ENCODE peak calls at places on chromosomes 7 and 10, in eight cellular contexts. M is kidney epithelial cell; T is CD8-positive, alpha-beta T cell; F is AML-193; J is 8988T; X is fibroblast of pulmonary artery; D is NCI-H524; N is activated CD4-positive, alpha-beta T cell treated with anti-CD3 and anti-CD28 coated beads for 24 hours. W is an unnamed sample.

GRCh38 chr7:148540041-148540738 is 50.4 kb upstream of the C7orf33 start:
- DNase-seq in J (peak; percentile 43), X (peak; percentile 56), M (peak; percentile 53), F (no peak), D (no peak), T (no peak), N (no peak), W (no peak)

GRCh38 chr7:1769286-1770200 is 99.5 kb downstream of the ELFN1 start:
- DNase-seq in D (no peak), N (no peak), X (no peak), J (no peak), T (no peak), F (no peak), M (no peak), W (no peak)

GRCh38 chr10:60883187-60883586 is 60.8 kb downstream of the RHOBTB1 start:
- DNase-seq in T (no peak), F (peak; percentile 29), X (peak; percentile 54), J (peak; percentile 12), D (no peak), N (no peak), M (no peak), W (peak; percentile 69)

GRCh38 chr10:8283986-8284385 is 229.5 kb downstream of the GATA3 start:
- DNase-seq in T (no peak), F (no peak), M (no peak), N (no peak), J (no peak), X (peak; percentile 95), D (no peak), W (peak; percentile 97)

GRCh38 chr10:125607689-125608290 is 75.2 kb downstream of the TEX36 start:
- DNase-seq in N (no peak), J (no peak), T (no peak), X (no peak), D (no peak), F (no peak), M (no peak), W (no peak)

GRCh38 chr7:81594767-81595166 is 175.1 kb downstream of the HGF start:
- DNase-seq in T (no peak), N (no peak), F (no peak), J (no peak), M (no peak), X (peak; percentile 97), D (no peak), W (no peak)

GRCh38 chr7:114082934-114083647 is 164.3 kb upstream of the PPP1R3A start:
- DNase-seq in J (peak; percentile 7), F (no peak), M (no peak), N (no peak), X (peak; percentile 25), T (no peak), D (peak; percentile 2), W (peak; percentile 7)

GRCh38 chr10:49177391-49178355 is 10.5 kb downstream of the TMEM273 start:
- DNase-seq in N (peak; percentile 38), F (peak; percentile 34), J (peak; percentile 59), M (peak; percentile 83), T (no peak), D (no peak), X (peak; percentile 78), W (peak; percentile 46)

GRCh38 chr7:84529480-84530205 is 335.1 kb upstream of the SEMA3A start:
- DNase-seq in M (peak; percentile 69), F (no peak), X (peak; percentile 77), T (no peak), D (no peak), J (no peak), N (no peak), W (peak; percentile 68)

GRCh38 chr10:77442790-77443189 is 194.8 kb downstream of the KCNMA1 start:
- DNase-seq in J (no peak), X (no peak), T (no peak), F (no peak), D (no peak), M (no peak), N (no peak), W (no peak)

GRCh38 chr10:69119896-69120295 is 4.1 kb upstream of the VPS26A start:
- DNase-seq in T (no peak), N (no peak), J (no peak), X (no peak), F (no peak), D (no peak), M (no peak), W (no peak)

GRCh38 chr10:60187691-60188090 is 202.0 kb downstream of the ANK3 start:
- DNase-seq in M (no peak), X (no peak), J (no peak), N (no peak), T (no peak), D (no peak), F (no peak), W (no peak)

GRCh38 chr7:121392277-121393004 is 3.7 kb downstream of the FAM3C start:
- DNase-seq in J (no peak), X (no peak), M (no peak), N (no peak), T (no peak), D (no peak), F (no peak), W (no peak)

GRCh38 chr7:36381056-36381455 is 8.6 kb upstream of the ANLN start:
- DNase-seq in J (no peak), T (no peak), D (no peak), X (no peak), M (no peak), N (no peak), F (no peak), W (no peak)

W was measured in trophoblast cell.